ENCODE peak calls at places on chromosomes 13 and 19, in seven cellular contexts. One of them, this sample, is unnamed.

GRCh38 chr19:1817553-1818179 is 5.6 kb upstream of the ATP8B3 start:
- DNase-seq in K562: no peak
- DNase-seq in SK-N-SH: no peak
- DNase-seq in H1: no peak
- DNase-seq in HepG2: no peak
- DNase-seq in GM12878: no peak
- DNase-seq in GM12891: no peak
- DNase-seq in this sample: no peak

GRCh38 chr19:4933528-4933927 is 24.2 kb downstream of the UHRF1 start:
- DNase-seq in K562: no peak
- DNase-seq in GM12878: no peak
- DNase-seq in HepG2: no peak
- DNase-seq in SK-N-SH: no peak
- DNase-seq in H1: no peak
- DNase-seq in GM12891: no peak
- DNase-seq in this sample: no peak

GRCh38 chr13:33649212-33649917 is 168.6 kb upstream of the RFC3 start:
- DNase-seq in H1: no peak
- DNase-seq in SK-N-SH: no peak
- DNase-seq in HepG2: peak; percentile 14
- DNase-seq in GM12878: no peak
- DNase-seq in GM12891: no peak
- DNase-seq in K562: no peak
- DNase-seq in this sample: no peak

GRCh38 chr19:54707932-54708331 is 16.3 kb upstream of the KIR3DL3 start:
- DNase-seq in K562: no peak
- DNase-seq in GM12891: no peak
- DNase-seq in HepG2: no peak
- DNase-seq in SK-N-SH: no peak
- DNase-seq in GM12878: no peak
- DNase-seq in H1: no peak
- DNase-seq in this sample: no peak

GRCh38 chr13:74115138-74115537 is 19.1 kb downstream of the KLF12 start:
- DNase-seq in H1: no peak
- DNase-seq in GM12891: no peak
- DNase-seq in K562: no peak
- DNase-seq in HepG2: no peak
- DNase-seq in GM12878: no peak
- DNase-seq in SK-N-SH: no peak
- DNase-seq in this sample: no peak

GRCh38 chr19:24059572-24060295 is 27.3 kb upstream of the ZNF254 start:
- DNase-seq in GM12878: no peak
- DNase-seq in HepG2: no peak
- DNase-seq in K562: no peak
- DNase-seq in H1: no peak
- DNase-seq in GM12891: no peak
- DNase-seq in SK-N-SH: no peak
- DNase-seq in this sample: no peak

GRCh38 chr13:30805132-30805537 is 69.8 kb downstream of the ALOX5AP start:
- DNase-seq in HepG2: peak; percentile 75
- DNase-seq in K562: no peak
- DNase-seq in GM12878: no peak
- DNase-seq in GM12891: no peak
- DNase-seq in SK-N-SH: no peak
- DNase-seq in H1: no peak
- DNase-seq in this sample: no peak

GRCh38 chr13:44402902-44403719 is 29.5 kb downstream of the SERP2 start:
- DNase-seq in H1: no peak
- DNase-seq in GM12891: no peak
- DNase-seq in SK-N-SH: no peak
- DNase-seq in K562: no peak
- DNase-seq in GM12878: no peak
- DNase-seq in HepG2: no peak
- DNase-seq in this sample: no peak

GRCh38 chr19:16330368-16330801 is 5.8 kb downstream of the KLF2 start:
- DNase-seq in GM12878: no peak
- DNase-seq in K562: peak; percentile 77
- DNase-seq in GM12891: peak; percentile 66
- DNase-seq in SK-N-SH: no peak
- DNase-seq in HepG2: peak; percentile 27
- DNase-seq in H1: no peak
- DNase-seq in this sample: peak; percentile 54
- TF ChIP-seq TAF1 in GM12878: no peak
- TF ChIP-seq TAF1 in K562: no peak
- TF ChIP-seq TAF1 in GM12891: no peak
- TF ChIP-seq TAF1 in SK-N-SH: no peak
- TF ChIP-seq TAF1 in HepG2: no peak
- TF ChIP-seq TAF1 in H1: no peak
- TF ChIP-seq TAF1 in this sample: no peak

GRCh38 chr19:47023448-47023794 is 3.8 kb downstream of the NPAS1 start:
- DNase-seq in GM12878: no peak
- DNase-seq in H1: no peak
- DNase-seq in K562: no peak
- DNase-seq in GM12891: no peak
- DNase-seq in HepG2: no peak
- DNase-seq in SK-N-SH: no peak
- DNase-seq in this sample: no peak
- TF ChIP-seq TAF1 in GM12878: no peak
- TF ChIP-seq TAF1 in H1: no peak
- TF ChIP-seq TAF1 in K562: no peak
- TF ChIP-seq TAF1 in GM12891: no peak
- TF ChIP-seq TAF1 in HepG2: no peak
- TF ChIP-seq TAF1 in SK-N-SH: no peak
- TF ChIP-seq TAF1 in this sample: no peak

GRCh38 chr13:19959831-19960672 is 1.5 kb downstream of the ZMYM2 start:
- DNase-seq in K562: peak; percentile 64
- DNase-seq in SK-N-SH: peak; percentile 77
- DNase-seq in H1: peak; percentile 77
- DNase-seq in HepG2: peak; percentile 90
- DNase-seq in GM12878: peak; percentile 68
- DNase-seq in GM12891: peak; percentile 33
- DNase-seq in this sample: peak; percentile 48
- TF ChIP-seq TAF1 in K562: no peak
- TF ChIP-seq TAF1 in SK-N-SH: peak; percentile 47
- TF ChIP-seq TAF1 in H1: peak; percentile 80
- TF ChIP-seq TAF1 in HepG2: no peak
- TF ChIP-seq TAF1 in GM12878: no peak
- TF ChIP-seq TAF1 in GM12891: peak; percentile 40
- TF ChIP-seq TAF1 in this sample: no peak

GRCh38 chr13:113934576-113934975 is 39.3 kb downstream of the C13orf46 start:
- DNase-seq in K562: no peak
- DNase-seq in SK-N-SH: peak; percentile 19
- DNase-seq in GM12878: no peak
- DNase-seq in H1: no peak
- DNase-seq in GM12891: no peak
- DNase-seq in HepG2: no peak
- DNase-seq in this sample: no peak

GRCh38 chr13:113933901-113934300 is 40.0 kb downstream of the C13orf46 start:
- DNase-seq in SK-N-SH: no peak
- DNase-seq in GM12878: no peak
- DNase-seq in GM12891: no peak
- DNase-seq in HepG2: no peak
- DNase-seq in H1: no peak
- DNase-seq in K562: no peak
- DNase-seq in this sample: no peak

GRCh38 chr13:113936166-113936565 is 37.7 kb downstream of the C13orf46 start:
- DNase-seq in GM12878: no peak
- DNase-seq in K562: no peak
- DNase-seq in GM12891: no peak
- DNase-seq in SK-N-SH: peak; percentile 18
- DNase-seq in H1: no peak
- DNase-seq in HepG2: no peak
- DNase-seq in this sample: no peak

GRCh38 chr13:113935523-113935922 is 38.4 kb downstream of the C13orf46 start:
- DNase-seq in GM12891: no peak
- DNase-seq in K562: no peak
- DNase-seq in GM12878: no peak
- DNase-seq in SK-N-SH: peak; percentile 55
- DNase-seq in H1: no peak
- DNase-seq in HepG2: no peak
- DNase-seq in this sample: no peak

DNA sequence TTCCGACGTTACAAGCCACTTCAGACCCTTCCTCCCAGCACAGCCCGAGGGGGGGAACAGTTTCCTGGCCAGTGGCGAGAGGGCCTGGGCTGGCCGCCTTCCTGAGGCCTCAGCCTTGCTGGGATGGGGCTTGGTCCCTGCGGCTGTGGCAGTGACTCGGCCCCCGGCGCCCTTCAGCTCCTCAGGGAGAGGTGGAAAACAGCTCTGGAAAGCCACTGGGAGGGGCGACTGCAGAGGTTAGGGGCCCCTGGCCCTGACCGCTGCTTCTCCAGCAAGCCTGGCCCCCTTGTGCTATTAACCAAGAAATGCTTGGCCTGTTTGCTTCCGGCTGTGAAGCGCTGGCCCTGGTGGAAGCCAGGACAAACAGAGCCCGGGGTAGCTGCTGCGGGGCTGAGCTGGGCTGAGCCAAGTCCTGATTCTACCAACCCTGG is 38.8 kb downstream of the C13orf46 start:
- DNase-seq in GM12878: no peak
- DNase-seq in HepG2: no peak
- DNase-seq in SK-N-SH: peak; percentile 37
- DNase-seq in K562: no peak
- DNase-seq in GM12891: no peak
- DNase-seq in H1: peak; percentile 59
- DNase-seq in this sample: no peak
- TF ChIP-seq TAF1 in GM12878: no peak
- TF ChIP-seq TAF1 in HepG2: no peak
- TF ChIP-seq TAF1 in SK-N-SH: no peak
- TF ChIP-seq TAF1 in K562: no peak
- TF ChIP-seq TAF1 in GM12891: no peak
- TF ChIP-seq TAF1 in H1: no peak
- TF ChIP-seq TAF1 in this sample: no peak

DNA sequence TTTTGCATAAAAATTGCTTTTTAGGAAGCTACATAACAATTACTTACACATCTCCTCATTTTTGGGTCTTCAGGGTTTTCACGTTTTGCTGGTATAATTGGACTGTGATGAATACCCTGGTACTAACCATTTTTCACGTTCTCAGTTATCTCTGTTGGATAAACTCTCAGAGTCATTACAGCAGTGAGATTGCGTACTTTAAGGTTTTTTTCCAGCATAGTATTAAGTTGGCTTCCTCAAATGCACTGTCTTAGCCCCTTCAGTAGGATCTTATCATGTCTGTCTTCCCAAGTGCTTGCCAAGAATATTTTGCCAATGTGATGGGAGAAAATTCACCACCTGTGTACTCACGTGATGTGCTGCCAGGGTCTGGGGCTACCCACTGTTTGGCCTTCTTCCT is 342.5 kb downstream of the TEX29 start:
- DNase-seq in H1: no peak
- DNase-seq in HepG2: no peak
- DNase-seq in GM12891: no peak
- DNase-seq in K562: no peak
- DNase-seq in SK-N-SH: no peak
- DNase-seq in GM12878: no peak
- DNase-seq in this sample: no peak
- TF ChIP-seq TAF1 in H1: no peak
- TF ChIP-seq TAF1 in HepG2: no peak
- TF ChIP-seq TAF1 in GM12891: no peak
- TF ChIP-seq TAF1 in K562: no peak
- TF ChIP-seq TAF1 in SK-N-SH: no peak
- TF ChIP-seq TAF1 in GM12878: no peak
- TF ChIP-seq TAF1 in this sample: no peak

DNA sequence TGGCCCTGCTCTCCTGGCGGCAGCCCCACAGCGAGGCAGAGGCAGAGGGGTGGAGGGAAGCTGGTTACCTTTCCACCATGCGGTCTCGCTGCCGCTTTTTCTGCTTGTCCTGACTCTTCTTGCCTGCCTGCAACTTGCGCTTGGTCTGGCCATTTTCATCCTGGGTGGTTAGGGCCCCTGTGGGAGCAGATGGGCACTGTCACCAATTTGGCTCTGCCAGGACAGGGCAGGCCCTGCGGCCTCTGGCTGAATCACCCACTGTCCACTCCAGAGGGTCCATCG is 19.6 kb upstream of the AKAP8 start:
- DNase-seq in H1: no peak
- DNase-seq in HepG2: no peak
- DNase-seq in SK-N-SH: no peak
- DNase-seq in GM12878: no peak
- DNase-seq in GM12891: no peak
- DNase-seq in K562: no peak
- DNase-seq in this sample: no peak
- TF ChIP-seq TAF1 in H1: no peak
- TF ChIP-seq TAF1 in HepG2: no peak
- TF ChIP-seq TAF1 in SK-N-SH: no peak
- TF ChIP-seq TAF1 in GM12878: no peak
- TF ChIP-seq TAF1 in GM12891: no peak
- TF ChIP-seq TAF1 in K562: no peak
- TF ChIP-seq TAF1 in this sample: no peak

DNA sequence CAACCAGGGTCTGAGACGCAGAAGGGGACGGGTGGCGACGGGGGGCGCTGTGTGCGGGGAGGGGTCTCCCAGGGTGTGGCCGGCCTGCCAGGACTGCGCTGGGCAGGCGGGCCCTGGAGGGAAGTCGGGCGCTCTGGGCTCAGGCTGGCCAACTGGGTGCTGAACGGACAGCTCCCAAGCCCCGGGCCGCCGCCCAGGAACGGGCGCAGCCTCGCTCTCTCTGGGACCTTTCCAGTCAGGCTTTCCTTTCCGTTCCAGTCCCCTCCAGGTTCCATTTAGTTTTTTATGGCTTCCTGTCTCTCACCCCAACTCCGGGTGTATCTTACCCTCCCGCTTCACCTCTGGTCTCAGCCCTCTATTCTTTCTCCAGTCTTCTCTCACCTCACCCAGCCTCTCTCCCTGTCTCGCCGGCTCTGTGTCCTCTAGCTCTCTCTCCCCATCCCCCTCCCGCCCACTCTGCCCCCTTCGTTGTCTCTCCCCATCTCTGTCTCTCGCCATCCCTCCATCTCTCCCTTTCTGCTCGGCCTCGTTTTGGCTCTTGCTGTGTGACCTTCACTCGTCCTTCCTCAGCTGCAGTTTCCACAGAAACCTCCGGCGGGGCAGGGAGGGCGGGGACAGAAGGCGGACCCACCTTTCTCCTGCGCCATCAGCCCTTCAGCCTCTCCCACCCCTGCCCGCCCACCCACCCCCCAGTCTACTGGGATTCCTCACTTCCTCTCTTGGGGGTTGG is 3.3 kb upstream of the ATP1A3 start:
- DNase-seq in SK-N-SH: peak; percentile 62
- DNase-seq in H1: peak; percentile 91
- DNase-seq in GM12878: no peak
- DNase-seq in HepG2: no peak
- DNase-seq in K562: peak; percentile 74
- DNase-seq in GM12891: peak; percentile 62
- DNase-seq in this sample: peak; percentile 63
- TF ChIP-seq TAF1 in SK-N-SH: no peak
- TF ChIP-seq TAF1 in H1: no peak
- TF ChIP-seq TAF1 in GM12878: no peak
- TF ChIP-seq TAF1 in HepG2: no peak
- TF ChIP-seq TAF1 in K562: no peak
- TF ChIP-seq TAF1 in GM12891: no peak
- TF ChIP-seq TAF1 in this sample: no peak